ENCODE peak calls at places on chromosome 1, in six cellular contexts. One of them, this sample, is unnamed.

GRCh38 chr1:95013948-95014574 is 58.7 kb downstream of the ALG14 start:
- DNase-seq in DND-41: no peak
- DNase-seq in H9: no peak
- DNase-seq in endothelial cell of umbilical vein: peak
- DNase-seq in hepatocyte: no peak
- DNase-seq in fibroblast of lung: peak
- DNase-seq in this sample: no peak

GRCh38 chr1:245682638-245683376 is 528.0 kb downstream of the KIF26B start:
- DNase-seq in DND-41: no peak
- DNase-seq in H9: no peak
- DNase-seq in endothelial cell of umbilical vein: no peak
- DNase-seq in hepatocyte: no peak
- DNase-seq in fibroblast of lung: peak
- DNase-seq in this sample: no peak

GRCh38 chr1:160884579-160884978 is 401 bp downstream of the ITLN1 start:
- DNase-seq in DND-41: no peak
- DNase-seq in H9: peak
- DNase-seq in endothelial cell of umbilical vein: no peak
- DNase-seq in hepatocyte: no peak
- DNase-seq in fibroblast of lung: no peak
- DNase-seq in this sample: no peak

GRCh38 chr1:101291562-101292035 is 54.8 kb downstream of the S1PR1 start:
- DNase-seq in DND-41: peak
- DNase-seq in H9: no peak
- DNase-seq in endothelial cell of umbilical vein: peak
- DNase-seq in hepatocyte: peak
- DNase-seq in fibroblast of lung: peak
- DNase-seq in this sample: peak

GRCh38 chr1:235199441-235199840 is 38.4 kb upstream of the RBM34 start:
- DNase-seq in DND-41: no peak
- DNase-seq in H9: peak
- DNase-seq in endothelial cell of umbilical vein: peak
- DNase-seq in hepatocyte: peak
- DNase-seq in fibroblast of lung: peak
- DNase-seq in this sample: no peak

GRCh38 chr1:227450489-227450888 is 112.9 kb upstream of the ZNF678 start:
- DNase-seq in DND-41: no peak
- DNase-seq in H9: no peak
- DNase-seq in endothelial cell of umbilical vein: no peak
- DNase-seq in hepatocyte: no peak
- DNase-seq in fibroblast of lung: no peak
- DNase-seq in this sample: no peak

GRCh38 chr1:224524679-224525078 is 90.1 kb upstream of the WDR26 start:
- DNase-seq in DND-41: no peak
- DNase-seq in H9: no peak
- DNase-seq in endothelial cell of umbilical vein: no peak
- DNase-seq in hepatocyte: no peak
- DNase-seq in fibroblast of lung: peak
- DNase-seq in this sample: no peak

GRCh38 chr1:21292991-21293536 is 2.8 kb upstream of the ECE1 start:
- DNase-seq in DND-41: no peak
- DNase-seq in H9: no peak
- DNase-seq in endothelial cell of umbilical vein: no peak
- DNase-seq in hepatocyte: no peak
- DNase-seq in fibroblast of lung: no peak
- DNase-seq in this sample: no peak

GRCh38 chr1:32263744-32264143 is 12.7 kb downstream of the LCK start:
- DNase-seq in DND-41: peak
- DNase-seq in H9: no peak
- DNase-seq in endothelial cell of umbilical vein: no peak
- DNase-seq in hepatocyte: no peak
- DNase-seq in fibroblast of lung: no peak
- DNase-seq in this sample: no peak

GRCh38 chr1:75203415-75204277 is 69.5 kb downstream of the LHX8 start:
- DNase-seq in DND-41: peak
- DNase-seq in H9: no peak
- DNase-seq in endothelial cell of umbilical vein: peak
- DNase-seq in hepatocyte: peak
- DNase-seq in fibroblast of lung: peak
- DNase-seq in this sample: no peak

GRCh38 chr1:207049974-207050391 is 1.0 kb downstream of the YOD1 start:
- DNase-seq in DND-41: peak
- DNase-seq in H9: no peak
- DNase-seq in endothelial cell of umbilical vein: peak
- DNase-seq in hepatocyte: peak
- DNase-seq in fibroblast of lung: peak
- DNase-seq in this sample: no peak

GRCh38 chr1:203861379-203862184 is at the start of gene SNRPE:
- DNase-seq in DND-41: peak
- DNase-seq in H9: peak
- DNase-seq in endothelial cell of umbilical vein: peak
- DNase-seq in hepatocyte: peak
- DNase-seq in fibroblast of lung: peak
- DNase-seq in this sample: peak

GRCh38 chr1:30383131-30383793 is 340.1 kb downstream of the MATN1 start:
- DNase-seq in DND-41: no peak
- DNase-seq in H9: no peak
- DNase-seq in endothelial cell of umbilical vein: no peak
- DNase-seq in hepatocyte: no peak
- DNase-seq in fibroblast of lung: no peak
- DNase-seq in this sample: no peak

GRCh38 chr1:37561794-37562132 is 5.0 kb downstream of the DNALI1 start:
- DNase-seq in DND-41: peak
- DNase-seq in H9: peak
- DNase-seq in endothelial cell of umbilical vein: peak
- DNase-seq in hepatocyte: no peak
- DNase-seq in fibroblast of lung: peak
- DNase-seq in this sample: peak

GRCh38 chr1:77504986-77505385 is 177.5 kb downstream of the ZZZ3 start:
- DNase-seq in DND-41: no peak
- DNase-seq in H9: no peak
- DNase-seq in endothelial cell of umbilical vein: peak
- DNase-seq in hepatocyte: no peak
- DNase-seq in fibroblast of lung: peak
- DNase-seq in this sample: no peak

GRCh38 chr1:65197636-65198035 is 49.6 kb downstream of the AK4 start:
- DNase-seq in DND-41: no peak
- DNase-seq in H9: no peak
- DNase-seq in endothelial cell of umbilical vein: no peak
- DNase-seq in hepatocyte: no peak
- DNase-seq in fibroblast of lung: no peak
- DNase-seq in this sample: no peak

GRCh38 chr1:67059331-67059730 is 5.4 kb upstream of the SLC35D1 start:
- DNase-seq in DND-41: no peak
- DNase-seq in H9: no peak
- DNase-seq in endothelial cell of umbilical vein: no peak
- DNase-seq in hepatocyte: no peak
- DNase-seq in fibroblast of lung: no peak
- DNase-seq in this sample: no peak

GRCh38 chr1:223534677-223535076 is 130.8 kb downstream of the CAPN8 start:
- DNase-seq in DND-41: no peak
- DNase-seq in H9: no peak
- DNase-seq in endothelial cell of umbilical vein: no peak
- DNase-seq in hepatocyte: no peak
- DNase-seq in fibroblast of lung: no peak
- DNase-seq in this sample: no peak

GRCh38 chr1:167169642-167170041 is 51.0 kb upstream of the POU2F1 start:
- DNase-seq in DND-41: no peak
- DNase-seq in H9: no peak
- DNase-seq in endothelial cell of umbilical vein: no peak
- DNase-seq in hepatocyte: no peak
- DNase-seq in fibroblast of lung: no peak
- DNase-seq in this sample: peak

GRCh38 chr1:56820755-56821461 is 1.7 kb upstream of the FYB2 start:
- DNase-seq in DND-41: peak
- DNase-seq in H9: peak
- DNase-seq in endothelial cell of umbilical vein: peak
- DNase-seq in hepatocyte: peak
- DNase-seq in fibroblast of lung: peak
- DNase-seq in this sample: peak

GRCh38 chr1:8333246-8333987 is 15.5 kb downstream of the SLC45A1 start:
- DNase-seq in DND-41: no peak
- DNase-seq in H9: no peak
- DNase-seq in endothelial cell of umbilical vein: no peak
- DNase-seq in hepatocyte: no peak
- DNase-seq in fibroblast of lung: no peak
- DNase-seq in this sample: no peak

GRCh38 chr1:67948155-67949075 is 102.0 kb downstream of the DIRAS3 start:
- DNase-seq in DND-41: no peak
- DNase-seq in H9: no peak
- DNase-seq in endothelial cell of umbilical vein: no peak
- DNase-seq in hepatocyte: peak
- DNase-seq in fibroblast of lung: peak
- DNase-seq in this sample: no peak

GRCh38 chr1:148160421-148161251 is 8.6 kb upstream of the NBPF11 start:
- DNase-seq in DND-41: no peak
- DNase-seq in H9: peak
- DNase-seq in endothelial cell of umbilical vein: peak
- DNase-seq in hepatocyte: no peak
- DNase-seq in fibroblast of lung: no peak
- DNase-seq in this sample: no peak

GRCh38 chr1:18256318-18257235 is 149.0 kb downstream of the IGSF21 start:
- DNase-seq in DND-41: peak
- DNase-seq in H9: peak
- DNase-seq in endothelial cell of umbilical vein: no peak
- DNase-seq in hepatocyte: peak
- DNase-seq in fibroblast of lung: peak
- DNase-seq in this sample: peak

GRCh38 chr1:100581096-100581705 is 43.3 kb downstream of the GPR88 start:
- DNase-seq in DND-41: peak
- DNase-seq in H9: no peak
- DNase-seq in endothelial cell of umbilical vein: no peak
- DNase-seq in hepatocyte: no peak
- DNase-seq in fibroblast of lung: no peak
- DNase-seq in this sample: no peak

GRCh38 chr1:172391972-172392371 is 28.5 kb upstream of the C1orf105 start:
- DNase-seq in DND-41: no peak
- DNase-seq in H9: no peak
- DNase-seq in endothelial cell of umbilical vein: no peak
- DNase-seq in hepatocyte: no peak
- DNase-seq in fibroblast of lung: no peak
- DNase-seq in this sample: no peak
- H3K4me2 ChIP-seq in DND-41: no peak
- H3K4me2 ChIP-seq in H9: no peak
- H3K4me2 ChIP-seq in endothelial cell of umbilical vein: no peak
- H3K4me2 ChIP-seq in hepatocyte: peak
- H3K4me2 ChIP-seq in fibroblast of lung: no peak
- H3K4me2 ChIP-seq in this sample: no peak

GRCh38 chr1:24866211-24867063 is 63.6 kb downstream of the RUNX3 start:
- DNase-seq in DND-41: no peak
- DNase-seq in H9: no peak
- DNase-seq in endothelial cell of umbilical vein: no peak
- DNase-seq in hepatocyte: no peak
- DNase-seq in fibroblast of lung: no peak
- DNase-seq in this sample: no peak
- H3K4me2 ChIP-seq in DND-41: no peak
- H3K4me2 ChIP-seq in H9: no peak
- H3K4me2 ChIP-seq in endothelial cell of umbilical vein: no peak
- H3K4me2 ChIP-seq in hepatocyte: no peak
- H3K4me2 ChIP-seq in fibroblast of lung: no peak
- H3K4me2 ChIP-seq in this sample: no peak

DNA sequence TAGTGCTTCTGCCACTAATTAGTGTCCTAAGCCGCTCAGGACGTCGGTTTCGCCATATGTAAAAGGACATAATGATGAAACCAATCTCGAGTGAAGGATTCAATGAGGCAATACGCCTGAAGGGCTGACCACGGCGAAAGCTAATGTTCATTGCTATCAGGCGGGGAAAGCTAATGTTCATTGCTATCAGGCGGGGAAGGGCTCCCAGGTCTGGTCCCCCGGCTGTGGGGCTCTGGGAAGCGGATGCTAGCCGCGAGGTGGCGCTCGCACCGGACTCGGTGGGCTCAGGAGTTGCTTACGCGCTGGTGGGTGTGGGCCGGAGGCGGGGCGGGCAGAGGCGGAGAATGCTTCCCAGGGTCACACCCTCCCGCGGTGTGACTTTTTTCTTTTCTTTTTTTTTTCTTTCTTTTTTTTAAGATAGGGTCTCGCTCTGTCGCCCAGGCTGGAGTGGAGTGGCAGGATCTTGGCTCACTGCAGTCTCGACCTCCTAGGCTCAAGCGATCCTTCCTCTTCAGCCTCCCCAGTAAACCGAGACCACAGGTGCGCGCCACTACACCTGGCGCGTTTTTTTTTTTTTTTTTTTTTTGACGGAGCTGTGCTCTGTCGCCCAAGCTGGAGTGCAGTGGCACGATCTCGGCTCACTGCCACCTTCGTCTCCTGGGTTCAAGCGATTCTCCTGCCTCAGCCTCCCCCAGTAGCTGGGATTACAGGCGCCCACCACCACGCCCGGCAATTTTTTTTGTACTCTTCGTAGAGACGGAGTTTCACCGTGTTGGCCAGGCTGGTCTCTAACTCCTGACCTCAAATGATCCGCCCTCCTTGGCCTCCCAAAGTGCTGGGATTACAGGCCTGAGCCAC is 1.1 kb upstream of the PEAR1 start:
- DNase-seq in DND-41: peak
- DNase-seq in H9: peak
- DNase-seq in endothelial cell of umbilical vein: peak
- DNase-seq in hepatocyte: peak
- DNase-seq in fibroblast of lung: peak
- DNase-seq in this sample: peak
- H3K4me2 ChIP-seq in DND-41: no peak
- H3K4me2 ChIP-seq in H9: peak
- H3K4me2 ChIP-seq in endothelial cell of umbilical vein: peak
- H3K4me2 ChIP-seq in hepatocyte: peak
- H3K4me2 ChIP-seq in fibroblast of lung: peak
- H3K4me2 ChIP-seq in this sample: peak

DNA sequence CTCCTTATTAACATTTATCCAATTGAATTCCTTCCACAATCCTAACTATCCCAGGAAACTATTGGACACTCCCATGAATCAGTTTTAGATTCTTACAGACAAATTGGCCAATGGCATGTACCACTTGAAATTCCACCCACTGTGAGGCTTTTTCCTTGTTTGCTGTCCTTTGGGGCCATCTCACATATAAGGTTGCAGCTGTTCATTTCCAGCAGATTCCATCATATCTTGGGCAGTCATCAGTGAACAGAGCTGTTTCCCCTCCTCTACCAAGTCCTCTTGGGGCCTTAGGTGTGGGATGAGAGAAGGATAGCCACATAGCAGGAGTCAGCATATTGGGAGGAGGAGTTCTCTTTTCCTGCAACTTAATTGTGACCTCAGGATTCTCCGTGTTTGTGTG is 109.1 kb downstream of the HHAT start:
- DNase-seq in DND-41: no peak
- DNase-seq in H9: no peak
- DNase-seq in endothelial cell of umbilical vein: no peak
- DNase-seq in hepatocyte: no peak
- DNase-seq in fibroblast of lung: no peak
- DNase-seq in this sample: no peak
- H3K4me2 ChIP-seq in DND-41: no peak
- H3K4me2 ChIP-seq in H9: no peak
- H3K4me2 ChIP-seq in endothelial cell of umbilical vein: no peak
- H3K4me2 ChIP-seq in hepatocyte: no peak
- H3K4me2 ChIP-seq in fibroblast of lung: no peak
- H3K4me2 ChIP-seq in this sample: no peak

DNA sequence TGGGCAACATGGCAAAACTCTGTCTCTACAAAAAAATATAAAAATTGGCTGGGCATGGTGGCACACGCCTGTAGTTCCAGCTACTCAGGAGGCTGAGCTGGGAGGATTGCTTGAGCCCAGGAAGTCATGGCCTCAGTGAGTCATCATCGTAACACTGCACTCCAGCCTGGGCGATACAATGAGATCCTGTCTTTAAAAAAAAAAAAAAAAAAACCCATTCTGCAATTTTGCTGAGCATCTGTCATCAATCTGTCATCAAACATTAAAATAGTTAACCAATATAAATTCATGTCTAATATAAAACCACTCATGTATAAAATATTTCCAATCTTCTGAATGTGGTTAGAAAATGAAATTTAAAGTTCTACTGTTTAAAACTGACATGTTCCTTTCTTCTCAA is 56.9 kb downstream of the LPAR3 start:
- DNase-seq in DND-41: no peak
- DNase-seq in H9: no peak
- DNase-seq in endothelial cell of umbilical vein: no peak
- DNase-seq in hepatocyte: no peak
- DNase-seq in fibroblast of lung: peak
- DNase-seq in this sample: peak
- H3K4me2 ChIP-seq in DND-41: no peak
- H3K4me2 ChIP-seq in H9: no peak
- H3K4me2 ChIP-seq in endothelial cell of umbilical vein: no peak
- H3K4me2 ChIP-seq in hepatocyte: no peak
- H3K4me2 ChIP-seq in fibroblast of lung: no peak
- H3K4me2 ChIP-seq in this sample: no peak